ENCODE peak calls at places on chromosomes 11 and 22, in eight cellular contexts. P is neural progenitor cell; F is AG09309; M is kidney; S is left ventricle myocardium inferior; Z is CD8-positive, alpha-beta memory T cell; D is stimulated activated CD4-positive, alpha-beta T cell treated with anti-CD3 and anti-CD28 coated beads, Interleukin-15, amount 100 ng/mL, for 48 hours; O is stimulated activated naive CD4-positive, alpha-beta T cell. G is an unnamed sample.

GRCh38 chr11:108629274-108629673 is 35.6 kb upstream of the DDX10 start:
- DNase-seq in P (no peak), F (no peak), M (no peak), S (no peak), Z (no peak), D (no peak), O (no peak), G (no peak)

GRCh38 chr22:23137905-23138520 is 3.8 kb downstream of the RSPH14 start:
- DNase-seq in P (no peak), F (no peak), M (no peak), S (no peak), Z (peak; percentile 88), D (no peak), O (peak; percentile 54), G (peak; percentile 52)

GRCh38 chr11:35919244-35919643 is 24.6 kb upstream of the LDLRAD3 start:
- DNase-seq in P (peak; percentile 70), F (no peak), M (no peak), S (no peak), Z (no peak), D (no peak), O (no peak), G (no peak)

GRCh38 chr11:110736158-110736553 is 23.9 kb upstream of the ARHGAP20 start:
- DNase-seq in P (no peak), F (no peak), M (no peak), S (no peak), Z (no peak), D (no peak), O (no peak), G (no peak)

GRCh38 chr11:10398525-10398924 is 56.5 kb upstream of the AMPD3 start:
- DNase-seq in P (no peak), F (no peak), M (no peak), S (peak; percentile 44), Z (no peak), D (no peak), O (no peak), G (no peak)

GRCh38 chr22:32920032-32920628 is 118.6 kb downstream of the TIMP3 start:
- DNase-seq in P (no peak), F (peak; percentile 66), M (no peak), S (peak; percentile 55), Z (no peak), D (no peak), O (no peak), G (no peak)

GRCh38 chr11:118659956-118660645 is 19.3 kb downstream of the TREH start:
- DNase-seq in P (no peak), F (no peak), M (no peak), S (no peak), Z (no peak), D (no peak), O (no peak), G (no peak)

GRCh38 chr11:117792241-117792640 is 4.8 kb downstream of the DSCAML1 start:
- DNase-seq in P (no peak), F (no peak), M (no peak), S (no peak), Z (no peak), D (no peak), O (no peak), G (no peak)

GRCh38 chr22:37088108-37088605 is 21.4 kb downstream of the TMPRSS6 start:
- DNase-seq in P (no peak), F (no peak), M (no peak), S (no peak), Z (no peak), D (peak; percentile 59), O (no peak), G (no peak)

GRCh38 chr22:25407226-25407858 is 157.1 kb upstream of the GRK3 start:
- DNase-seq in P (no peak), F (no peak), M (peak; percentile 41), S (no peak), Z (no peak), D (no peak), O (no peak), G (no peak)

GRCh38 chr11:115920087-115920461 is 415.9 kb upstream of the CADM1 start:
- DNase-seq in P (no peak), F (no peak), M (no peak), S (no peak), Z (no peak), D (no peak), O (no peak), G (no peak)

GRCh38 chr22:37340331-37341262 is 58.3 kb downstream of the CYTH4 start:
- DNase-seq in P (peak; percentile 58), F (no peak), M (no peak), S (no peak), Z (no peak), D (no peak), O (no peak), G (no peak)